ENCODE peak calls at places on chromosomes 16 and 17, in five cellular contexts. T is CD4-positive, alpha-beta T cell; G is mesothelial cell of epicardium; F is GM13977; N is kidney epithelial cell. B is an unnamed sample.

GRCh38 chr17:71460943-71461342 is 659.9 kb upstream of the SOX9 start:
- DNase-seq in F (no peak), G (no peak), N (no peak), T (no peak), B (no peak)

GRCh38 chr16:12288537-12289174 is 312.1 kb downstream of the SNX29 start:
- DNase-seq in G (no peak), T (no peak), N (no peak), F (no peak), B (no peak)

GRCh38 chr17:32504166-32504990 is 17.6 kb downstream of the CDK5R1 start:
- DNase-seq in T (no peak), N (no peak), F (no peak), G (no peak), B (no peak)

GRCh38 chr17:75681289-75681688 is 14.2 kb downstream of the SAP30BP start:
- DNase-seq in F (no peak), N (no peak), T (no peak), G (no peak), B (peak; percentile 71)

GRCh38 chr17:17938388-17939107 is 33.7 kb downstream of the TOM1L2 start:
- DNase-seq in N (no peak), F (no peak), G (no peak), T (no peak), B (no peak)

GRCh38 chr16:25108054-25108453 is 3.5 kb upstream of the LCMT1 start:
- DNase-seq in F (peak; percentile 43), N (no peak), G (no peak), T (peak; percentile 40), B (no peak)

GRCh38 chr17:68437979-68438877 is 19.1 kb downstream of the WIPI1 start:
- DNase-seq in G (no peak), N (no peak), T (no peak), F (peak; percentile 43), B (no peak)

GRCh38 chr17:74736423-74737298 is at the start of gene RAB37:
- DNase-seq in F (peak; percentile 77), G (no peak), N (no peak), T (no peak), B (no peak)

GRCh38 chr17:56806949-56807348 is 26.8 kb downstream of the C17orf67 start:
- DNase-seq in T (no peak), G (no peak), F (no peak), N (no peak), B (no peak)

GRCh38 chr16:14003119-14003570 is 68.0 kb upstream of the MRTFB start:
- DNase-seq in T (no peak), F (no peak), N (no peak), G (peak; percentile 51), B (no peak)

GRCh38 chr17:50064253-50064991 is 8.5 kb downstream of the ITGA3 start:
- DNase-seq in G (no peak), T (no peak), F (no peak), N (peak; percentile 89), B (peak; percentile 93)

GRCh38 chr16:23514381-23515152 is 4.3 kb upstream of the GGA2 start:
- DNase-seq in F (no peak), N (no peak), T (peak; percentile 14), G (no peak), B (no peak)

GRCh38 chr17:78362671-78363070 is 2.8 kb upstream of the SOCS3 start:
- DNase-seq in F (no peak), G (no peak), N (no peak), T (no peak), B (no peak)
- TF ChIP-seq CTCF in F (no peak), G (peak; percentile 32), N (peak; percentile 39), T (no peak), B (no peak)

DNA sequence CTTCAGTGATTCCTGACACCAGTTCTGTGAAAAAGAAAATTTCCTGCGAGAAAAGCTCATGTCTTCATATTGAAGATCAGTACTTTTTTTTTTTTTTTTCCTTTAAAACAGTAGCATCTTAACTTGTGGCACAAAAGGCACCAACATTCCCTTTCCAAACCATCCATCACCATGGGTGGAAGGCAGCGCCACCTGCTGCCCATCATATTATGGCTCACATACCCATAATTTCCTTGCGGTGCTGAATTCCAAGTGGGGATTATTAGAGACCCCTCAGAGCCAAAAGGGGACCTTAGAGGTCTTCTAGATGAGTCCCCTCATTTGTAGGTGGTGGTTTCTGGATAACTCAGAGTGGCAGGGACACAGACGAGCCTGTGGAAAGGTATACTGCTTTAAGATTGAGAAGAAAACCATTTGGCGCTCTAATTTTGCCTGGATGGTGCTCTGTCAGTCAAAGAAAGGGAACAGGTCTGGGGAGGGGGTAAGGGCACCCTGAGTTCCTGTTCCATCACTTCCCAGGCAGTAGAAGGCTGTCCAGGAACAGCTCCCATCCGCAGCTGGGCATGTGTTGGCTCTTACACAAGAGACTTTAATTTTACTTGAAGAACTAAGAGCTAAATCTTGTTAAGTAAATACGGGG is 7.9 kb upstream of the SOST start:
- DNase-seq in N (no peak), T (peak; percentile 32), G (no peak), F (no peak), B (peak; percentile 2)
- TF ChIP-seq CTCF in N (peak; percentile 86), T (peak; percentile 99), G (peak; percentile 55), F (peak; percentile 83), B (peak; percentile 93)

GRCh38 chr16:87552072-87552718 is 50.1 kb upstream of the JPH3 start:
- DNase-seq in T (no peak), G (no peak), F (no peak), N (no peak), B (no peak)
- TF ChIP-seq CTCF in T (no peak), G (no peak), F (no peak), N (no peak), B (no peak)

GRCh38 chr16:11188801-11189740 is 66.9 kb downstream of the SOCS1 start:
- DNase-seq in G (no peak), F (no peak), T (no peak), N (no peak), B (no peak)
- TF ChIP-seq CTCF in G (no peak), F (no peak), T (no peak), N (no peak), B (no peak)

DNA sequence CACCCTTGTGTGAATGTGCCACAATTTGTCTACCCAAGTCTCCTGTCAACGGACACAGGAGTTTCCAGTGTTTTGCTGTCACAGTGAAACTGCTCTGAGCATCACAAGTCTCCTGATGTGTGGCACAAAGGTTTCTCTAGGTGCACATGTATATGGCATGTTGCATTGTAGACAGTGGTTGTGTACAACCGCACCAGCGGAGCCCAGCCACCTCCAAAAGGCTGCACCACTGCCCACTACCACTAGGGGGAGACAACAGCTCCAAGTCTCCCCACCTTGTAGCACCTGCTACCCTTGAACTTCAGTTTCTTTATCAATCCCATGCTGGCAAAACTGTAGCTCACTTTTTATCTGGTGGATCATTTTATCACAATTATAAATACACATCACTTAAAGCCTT is 95.5 kb upstream of the ZNF469 start:
- DNase-seq in G (no peak), T (no peak), N (no peak), F (no peak), B (no peak)
- TF ChIP-seq CTCF in G (peak; percentile 59), T (no peak), N (peak; percentile 65), F (peak; percentile 49), B (peak; percentile 67)